ENCODE peak calls at places on chromosomes 12 and 14, in four cellular contexts. W is endothelial cell, U is left lung, E is posterior vena cava. M is an unnamed sample.
A peak's percentile ranks its signal among the peaks of the same experiment; 100 is the strongest.

GRCh38 chr12:122862110-122862634 is 26.9 kb downstream of the HIP1R start:
- DNase-seq in E (peak; percentile 76), W (no peak), U (peak; percentile 20), M (no peak)

GRCh38 chr12:6204533-6205143 is 4.4 kb downstream of the CD9 start:
- DNase-seq in U (no peak), E (no peak), W (no peak), M (no peak)

GRCh38 chr12:24955389-24955788 is 6.5 kb upstream of the BCAT1 start:
- DNase-seq in U (no peak), E (no peak), W (no peak), M (no peak)

GRCh38 chr12:110244829-110245228 is 36.2 kb upstream of the ATP2A2 start:
- DNase-seq in U (no peak), E (no peak), W (no peak), M (no peak)

GRCh38 chr12:7934153-7934552 is 1.8 kb downstream of the SLC2A3 start:
- DNase-seq in E (no peak), W (no peak), U (no peak), M (no peak)

GRCh38 chr12:132904718-132905328 is 17.4 kb upstream of the CHFR start:
- DNase-seq in E (peak; percentile 93), W (peak; percentile 76), U (peak; percentile 74), M (no peak)

GRCh38 chr14:96368534-96368933 is 5.2 kb downstream of the GSKIP start:
- DNase-seq in W (no peak), E (no peak), U (no peak), M (no peak)

GRCh38 chr14:50257728-50258127 is 26.4 kb upstream of the SOS2 start:
- DNase-seq in W (no peak), U (no peak), E (no peak), M (no peak)

GRCh38 chr14:54396183-54396492 is 669 bp upstream of the CDKN3 start:
- DNase-seq in E (no peak), U (peak; percentile 34), W (no peak), M (no peak)

GRCh38 chr14:92460916-92461579 is 52.5 kb upstream of the RIN3 start:
- DNase-seq in E (no peak), U (peak; percentile 56), W (no peak), M (no peak)

GRCh38 chr12:12338528-12339168 is 11.4 kb downstream of the MANSC1 start:
- DNase-seq in W (no peak), U (no peak), E (no peak), M (no peak)

GRCh38 chr12:56838602-56839488 is 75.7 kb downstream of the HSD17B6 start:
- DNase-seq in U (no peak), E (no peak), W (no peak), M (no peak)

GRCh38 chr12:89306827-89307498 is 45.3 kb downstream of the DUSP6 start:
- DNase-seq in W (no peak), E (no peak), U (no peak), M (no peak)

GRCh38 chr12:109385339-109386078 is 37.8 kb downstream of the MYO1H start:
- DNase-seq in W (no peak), U (no peak), E (no peak), M (no peak)

GRCh38 chr12:102955926-102956737 is 1.3 kb upstream of the ASCL1 start:
- DNase-seq in W (peak; percentile 36), U (no peak), E (no peak), M (no peak)

GRCh38 chr12:119229837-119230236 is 51.1 kb downstream of the HSPB8 start:
- DNase-seq in W (peak; percentile 58), E (no peak), U (no peak), M (no peak)

GRCh38 chr12:41653386-41654110 is 465.4 kb downstream of the PDZRN4 start:
- DNase-seq in U (no peak), W (no peak), E (no peak), M (no peak)

GRCh38 chr12:122106891-122107660 is 28.5 kb downstream of the MLXIP start:
- DNase-seq in E (no peak), U (peak; percentile 86), W (no peak), M (no peak)

GRCh38 chr12:103836345-103836744 is 4.7 kb downstream of the NT5DC3 start:
- DNase-seq in W (no peak), E (no peak), U (no peak), M (no peak)

GRCh38 chr14:54342806-54343205 is 54.0 kb upstream of the CDKN3 start:
- DNase-seq in U (no peak), W (no peak), E (no peak), M (no peak)

GRCh38 chr12:40313928-40314327 is 89.1 kb downstream of the LRRK2 start:
- DNase-seq in U (no peak), W (no peak), E (no peak), M (no peak)

GRCh38 chr14:65790185-65790815 is 377.8 kb downstream of the FUT8 start:
- DNase-seq in E (no peak), W (no peak), U (no peak), M (no peak)

GRCh38 chr14:28707814-28708213 is 58.8 kb upstream of the FOXG1 start:
- DNase-seq in E (no peak), U (no peak), W (no peak), M (no peak)

GRCh38 chr14:88078525-88078924 is 73.6 kb downstream of the GPR65 start:
- DNase-seq in W (no peak), U (no peak), E (no peak), M (no peak)

GRCh38 chr12:103884316-103884715 is 43.3 kb upstream of the NT5DC3 start:
- DNase-seq in U (no peak), E (no peak), W (no peak), M (no peak)

GRCh38 chr12:33634544-33634943 is 194.9 kb upstream of the SYT10 start:
- DNase-seq in E (no peak), W (no peak), U (no peak), M (no peak)

GRCh38 chr12:54390668-54391551 is 6.4 kb upstream of the ZNF385A start:
- DNase-seq in W (peak; percentile 71), U (peak; percentile 65), E (no peak), M (peak; percentile 72)

GRCh38 chr14:95273041-95273978 is 46.4 kb downstream of the CLMN start:
- DNase-seq in U (no peak), W (no peak), E (no peak), M (no peak)

GRCh38 chr12:115049617-115050016 is 365.6 kb upstream of the TBX3 start:
- DNase-seq in U (no peak), E (no peak), W (no peak), M (no peak)

GRCh38 chr12:114697741-114698565 is 14.0 kb upstream of the TBX3 start:
- DNase-seq in E (no peak), W (no peak), U (no peak), M (no peak)

GRCh38 chr12:645563-646071 is 17.6 kb downstream of the NINJ2 start:
- DNase-seq in U (no peak), W (no peak), E (peak; percentile 43), M (no peak)

GRCh38 chr14:85093631-85094330 is 436.2 kb upstream of the FLRT2 start:
- DNase-seq in W (no peak), E (no peak), U (no peak), M (no peak)

M was measured in 8988T.